ENCODE peak calls at places on chromosomes 2 and 18, in nine cellular contexts. Y, K, D, N, S, U, T, O and L are unnamed samples.

GRCh38 chr2:15269043-15269442 is 292.1 kb downstream of the NBAS start:
- DNase-seq in K (no peak), T (no peak), D (no peak), N (no peak), Y (no peak), U (no peak), S (no peak), O (no peak), L (no peak)

GRCh38 chr18:25826377-25826776 is 264.0 kb downstream of the SS18 start:
- DNase-seq in K (no peak), T (no peak), N (no peak), Y (no peak), D (no peak), S (no peak), O (no peak), U (no peak), L (no peak)

GRCh38 chr2:155377931-155378444 is 679.5 kb downstream of the KCNJ3 start:
- DNase-seq in K (no peak), D (no peak), T (no peak), N (no peak), Y (peak; percentile 9), U (no peak), S (no peak), O (peak; percentile 70), L (no peak)

GRCh38 chr2:200575957-200576356 is 9.9 kb upstream of the AOX1 start:
- DNase-seq in T (peak; percentile 8), N (no peak), U (no peak), O (no peak), S (no peak), K (peak; percentile 60), Y (peak; percentile 34), D (no peak), L (peak; percentile 25)

GRCh38 chr2:33597026-33597425 is 2.1 kb downstream of the FAM98A start:
- DNase-seq in Y (no peak), S (no peak), D (no peak), K (no peak), N (no peak), O (no peak), T (no peak), U (no peak), L (no peak)

GRCh38 chr2:183840061-183840584 is 715.9 kb downstream of the NUP35 start:
- DNase-seq in S (no peak), K (no peak), D (no peak), N (no peak), U (no peak), O (no peak), T (no peak), Y (no peak), L (no peak)

GRCh38 chr2:109324859-109325258 is 195.9 kb downstream of the SH3RF3 start:
- DNase-seq in K (peak; percentile 84), U (no peak), T (no peak), D (peak; percentile 14), Y (peak; percentile 98), S (no peak), O (peak; percentile 50), N (no peak), L (peak; percentile 94)

GRCh38 chr2:228094377-228094921 is 87.0 kb downstream of the SPHKAP start:
- DNase-seq in N (no peak), K (peak; percentile 65), Y (no peak), T (no peak), O (no peak), S (no peak), D (no peak), U (no peak), L (peak; percentile 86)

GRCh38 chr2:240925191-240925575 is 19.0 kb downstream of the CROCC2 start:
- DNase-seq in U (no peak), S (no peak), Y (no peak), K (no peak), N (peak; percentile 20), D (no peak), O (no peak), T (peak; percentile 18), L (no peak)

GRCh38 chr2:130372833-130373807 is 17.3 kb downstream of the PTPN18 start:
- DNase-seq in N (no peak), S (no peak), Y (no peak), T (no peak), K (no peak), O (no peak), U (no peak), D (no peak), L (no peak)

GRCh38 chr2:63842149-63843061 is 709 bp downstream of the UGP2 start:
- DNase-seq in Y (peak; percentile 77), K (peak; percentile 64), T (peak; percentile 28), S (peak; percentile 70), D (peak; percentile 27), N (no peak), O (peak; percentile 70), U (no peak), L (peak; percentile 52)

GRCh38 chr2:63840081-63840784 is 1.5 kb upstream of the UGP2 start:
- DNase-seq in O (peak; percentile 26), D (peak; percentile 11), Y (no peak), T (peak; percentile 40), U (no peak), K (peak; percentile 29), N (no peak), S (no peak), L (no peak)

GRCh38 chr2:63841254-63842022 is at the start of gene UGP2:
- DNase-seq in K (peak; percentile 91), S (peak; percentile 95), U (peak; percentile 80), D (peak; percentile 85), T (peak; percentile 93), Y (peak; percentile 96), O (peak; percentile 93), N (peak; percentile 70), L (peak; percentile 90)

GRCh38 chr2:63843093-63843492 is 1.4 kb downstream of the UGP2 start:
- DNase-seq in Y (no peak), S (no peak), D (no peak), N (no peak), O (no peak), K (no peak), U (no peak), T (no peak), L (no peak)

DNA sequence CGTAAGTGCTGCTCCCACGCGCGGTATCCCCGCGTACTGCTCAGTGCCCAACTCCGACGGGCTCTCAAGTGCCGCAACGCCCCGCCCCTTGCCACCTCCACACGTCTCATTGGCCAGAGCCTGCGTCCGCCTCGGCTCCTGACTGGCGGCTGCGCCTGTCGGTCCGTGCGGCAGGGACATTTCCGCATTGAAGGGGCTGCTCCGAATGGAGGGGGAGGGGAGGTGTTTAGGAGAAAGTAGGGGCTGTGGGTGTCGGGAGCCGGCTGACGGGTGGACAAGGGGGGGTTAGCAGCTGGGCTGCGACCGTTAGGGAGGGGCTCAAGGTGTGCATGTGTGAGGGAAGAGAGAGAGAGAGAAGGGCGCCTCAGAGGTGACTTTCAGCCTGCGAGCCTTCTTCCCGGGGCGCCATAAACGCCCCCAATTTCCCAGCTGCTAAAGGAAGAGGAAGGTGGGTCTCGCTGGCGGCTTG is 877 bp upstream of the UGP2 start:
- DNase-seq in Y (peak; percentile 99), O (peak; percentile 99), K (peak; percentile 98), T (peak; percentile 99), D (peak; percentile 98), S (peak; percentile 100), U (peak; percentile 94), N (peak; percentile 98), L (peak; percentile 96)
- TF ChIP-seq CTCF in Y (no peak), O (no peak), K (no peak), T (peak; percentile 9), D (no peak), S (no peak), U (no peak), N (no peak), L (no peak)

DNA sequence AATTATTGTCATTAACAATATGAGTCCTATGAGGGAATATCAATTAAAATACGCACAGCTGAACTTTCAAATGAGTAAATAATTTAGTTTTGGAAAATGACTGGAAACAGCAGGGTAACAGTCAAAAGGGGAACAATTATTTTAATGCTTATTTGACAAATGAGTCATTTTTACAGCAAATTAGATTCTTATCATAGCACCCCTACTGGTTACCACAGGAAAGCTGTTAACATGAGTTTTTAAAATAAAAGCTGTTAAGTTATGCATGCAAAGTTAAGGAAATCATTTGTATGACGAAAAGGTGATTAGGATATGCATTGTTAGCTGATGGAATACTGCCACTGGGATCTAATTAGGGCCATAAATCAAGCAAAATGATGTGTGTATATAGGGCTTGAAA is 435.1 kb upstream of the MEIS1 start:
- DNase-seq in T (no peak), K (peak; percentile 21), S (no peak), U (no peak), N (no peak), O (peak; percentile 6), D (no peak), Y (no peak), L (no peak)
- TF ChIP-seq CTCF in T (no peak), K (peak; percentile 53), S (no peak), U (peak; percentile 25), N (no peak), O (peak; percentile 8), D (no peak), Y (no peak), L (peak; percentile 47)

GRCh38 chr2:181904022-181904632 is 12.6 kb downstream of the ITPRID2 start:
- DNase-seq in T (peak; percentile 35), S (peak; percentile 45), O (peak; percentile 29), U (no peak), K (peak; percentile 70), N (no peak), D (no peak), Y (peak; percentile 63), L (peak; percentile 37)
- TF ChIP-seq CTCF in T (peak; percentile 51), S (peak; percentile 63), O (peak; percentile 42), U (peak; percentile 30), K (peak; percentile 80), N (peak; percentile 60), D (peak; percentile 30), Y (peak; percentile 57), L (peak; percentile 81)

GRCh38 chr18:22336406-22336805 is 81.3 kb downstream of the CTAGE1 start:
- DNase-seq in K (no peak), N (no peak), Y (no peak), S (no peak), D (no peak), O (no peak), T (no peak), U (no peak), L (no peak)

GRCh38 chr18:22335644-22336275 is 82.0 kb downstream of the CTAGE1 start:
- DNase-seq in Y (no peak), T (no peak), U (no peak), N (no peak), S (no peak), D (no peak), K (no peak), O (no peak), L (no peak)

GRCh38 chr18:22337311-22337710 is 80.4 kb downstream of the CTAGE1 start:
- DNase-seq in U (no peak), T (no peak), Y (peak; percentile 79), O (no peak), N (no peak), D (no peak), K (no peak), S (no peak), L (no peak)

GRCh38 chr18:22330508-22330907 is 87.2 kb downstream of the CTAGE1 start:
- DNase-seq in U (no peak), S (no peak), D (no peak), T (no peak), K (no peak), Y (no peak), O (no peak), N (no peak), L (no peak)

DNA sequence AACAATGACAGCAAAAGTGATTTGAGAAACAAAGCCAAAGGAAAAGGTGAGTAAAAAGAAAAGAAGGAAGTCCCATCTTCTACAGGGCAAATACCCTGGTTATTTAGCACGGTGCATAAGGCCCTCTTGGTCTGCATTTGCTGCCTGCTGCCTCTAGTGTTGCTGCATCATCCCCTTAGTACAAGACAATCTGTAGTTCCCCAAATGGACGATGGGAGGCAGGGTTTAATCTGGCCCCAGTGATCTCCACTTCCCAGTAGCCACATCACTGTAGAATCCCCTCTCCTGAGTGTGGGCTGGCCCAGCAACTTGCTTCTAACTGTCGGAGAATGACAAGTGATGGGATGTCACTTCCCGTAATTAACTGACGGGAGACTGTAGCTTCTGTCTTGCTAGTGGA is 85.1 kb downstream of the CTAGE1 start:
- DNase-seq in U (no peak), O (no peak), N (no peak), K (no peak), S (no peak), D (no peak), T (peak; percentile 33), Y (no peak), L (no peak)
- TF ChIP-seq CTCF in U (peak; percentile 42), O (no peak), N (no peak), K (peak; percentile 46), S (no peak), D (no peak), T (peak; percentile 19), Y (peak; percentile 21), L (peak; percentile 53)